ENCODE peak calls at places on chromosomes 7 and 10, in ten cellular contexts. G is H54, J is left kidney, C is amniotic stem cell, N is M059J, B is non-pigmented ciliary epithelial cell, O is HT1080, A is DMS153, S is NCI-H1092 treated with DMSO at 0.1 percent for 48 hours, W is right lobe of liver. D is an unnamed sample.

GRCh38 chr7:11557627-11558026 is 274.4 kb downstream of the THSD7A start:
- DNase-seq in G (peak), J (peak), C (no peak), N (peak), B (no peak), O (peak), A (peak), S (no peak), W (no peak), D (peak)

GRCh38 chr10:100567826-100568225 is 32.1 kb downstream of the HIF1AN start:
- DNase-seq in G (no peak), J (peak), C (no peak), N (no peak), B (no peak), O (no peak), A (no peak), S (no peak), W (no peak), D (no peak)

GRCh38 chr7:155988421-155988820 is 176.2 kb upstream of the SHH start:
- DNase-seq in G (no peak), J (no peak), C (no peak), N (no peak), B (no peak), O (no peak), A (no peak), S (no peak), W (no peak), D (no peak)

GRCh38 chr7:54812747-54813146 is 53.7 kb upstream of the SEC61G start:
- DNase-seq in G (no peak), J (peak), C (no peak), N (no peak), B (no peak), O (no peak), A (no peak), S (no peak), W (no peak), D (peak)

GRCh38 chr7:137440434-137440830 is 96.9 kb upstream of the PTN start:
- DNase-seq in G (no peak), J (peak), C (no peak), N (no peak), B (no peak), O (no peak), A (no peak), S (no peak), W (no peak), D (no peak)

GRCh38 chr7:25813381-25813780 is 338.6 kb upstream of the NFE2L3 start:
- DNase-seq in G (no peak), J (no peak), C (no peak), N (no peak), B (no peak), O (no peak), A (no peak), S (no peak), W (no peak), D (no peak)

GRCh38 chr10:112739219-112739969 is 210.7 kb upstream of the TCF7L2 start:
- DNase-seq in G (no peak), J (no peak), C (no peak), N (no peak), B (no peak), O (no peak), A (no peak), S (no peak), W (no peak), D (no peak)

GRCh38 chr10:118101501-118101900 is 54.8 kb upstream of the RAB11FIP2 start:
- DNase-seq in G (no peak), J (no peak), C (no peak), N (no peak), B (no peak), O (no peak), A (no peak), S (no peak), W (no peak), D (no peak)

GRCh38 chr10:102775973-102776669 is 32.4 kb downstream of the WBP1L start:
- DNase-seq in G (no peak), J (peak), C (no peak), N (peak), B (peak), O (peak), A (no peak), S (no peak), W (peak), D (peak)

GRCh38 chr7:128215739-128216138 is 25.3 kb upstream of the LEP start:
- DNase-seq in G (no peak), J (no peak), C (no peak), N (peak), B (no peak), O (no peak), A (no peak), S (no peak), W (no peak), D (no peak)

GRCh38 chr7:100705341-100705752 is 574 bp upstream of the POP7 start:
- DNase-seq in G (peak), J (peak), C (peak), N (peak), B (no peak), O (peak), A (peak), S (peak), W (peak), D (peak)

GRCh38 chr10:178208-178607 is 43.0 kb downstream of the ZMYND11 start:
- DNase-seq in G (no peak), J (peak), C (no peak), N (peak), B (no peak), O (peak), A (no peak), S (no peak), W (no peak), D (no peak)

GRCh38 chr7:121960678-121961461 is 87.9 kb downstream of the PTPRZ1 start:
- DNase-seq in G (peak), J (peak), C (peak), N (peak), B (peak), O (peak), A (no peak), S (no peak), W (no peak), D (peak)

GRCh38 chr10:19824397-19825342 is 8.4 kb downstream of the PLXDC2 start:
- DNase-seq in G (no peak), J (peak), C (no peak), N (no peak), B (no peak), O (no peak), A (no peak), S (no peak), W (no peak), D (peak)

GRCh38 chr10:10598297-10598696 is 419.4 kb upstream of the CELF2 start:
- DNase-seq in G (no peak), J (peak), C (no peak), N (no peak), B (no peak), O (no peak), A (no peak), S (no peak), W (no peak), D (no peak)

GRCh38 chr7:36287371-36288241 is 102.1 kb upstream of the ANLN start:
- DNase-seq in G (no peak), J (peak), C (no peak), N (peak), B (no peak), O (no peak), A (peak), S (peak), W (no peak), D (no peak)

GRCh38 chr10:43089519-43089918 is 12.7 kb downstream of the RET start:
- DNase-seq in G (no peak), J (no peak), C (no peak), N (no peak), B (no peak), O (no peak), A (no peak), S (no peak), W (no peak), D (no peak)

GRCh38 chr10:26483554-26483953 is 45.4 kb downstream of the APBB1IP start:
- DNase-seq in G (no peak), J (no peak), C (no peak), N (no peak), B (no peak), O (no peak), A (no peak), S (no peak), W (no peak), D (no peak)

GRCh38 chr7:101669307-101669706 is 40.2 kb upstream of the MYL10 start:
- DNase-seq in G (no peak), J (no peak), C (no peak), N (no peak), B (no peak), O (no peak), A (no peak), S (no peak), W (no peak), D (no peak)

GRCh38 chr7:26365077-26365896 is 73.6 kb downstream of the SNX10 start:
- DNase-seq in G (no peak), J (peak), C (peak), N (peak), B (peak), O (peak), A (peak), S (peak), W (no peak), D (peak)

GRCh38 chr7:36021367-36021766 is 131.7 kb upstream of the EEPD1 start:
- DNase-seq in G (no peak), J (no peak), C (no peak), N (peak), B (no peak), O (no peak), A (no peak), S (no peak), W (no peak), D (no peak)

GRCh38 chr10:117497736-117498135 is 44.8 kb upstream of the EMX2 start:
- DNase-seq in G (no peak), J (no peak), C (no peak), N (no peak), B (no peak), O (no peak), A (no peak), S (no peak), W (no peak), D (no peak)

GRCh38 chr10:132589015-132589414 is 51.4 kb downstream of the INPP5A start:
- DNase-seq in G (no peak), J (no peak), C (no peak), N (no peak), B (no peak), O (no peak), A (no peak), S (no peak), W (no peak), D (no peak)

GRCh38 chr7:1091019-1091643 is 3.2 kb downstream of the GPER1 start:
- DNase-seq in G (peak), J (no peak), C (no peak), N (peak), B (no peak), O (peak), A (no peak), S (no peak), W (no peak), D (no peak)

GRCh38 chr7:69992938-69993337 is 394.7 kb downstream of the AUTS2 start:
- DNase-seq in G (no peak), J (no peak), C (no peak), N (no peak), B (no peak), O (no peak), A (no peak), S (no peak), W (no peak), D (no peak)

GRCh38 chr7:26603631-26604030 is 260.8 kb downstream of the SKAP2 start:
- DNase-seq in G (peak), J (peak), C (no peak), N (peak), B (no peak), O (peak), A (no peak), S (no peak), W (no peak), D (peak)